ENCODE peak calls at places on chromosomes 13 and 19, in seven cellular contexts. One of them, this sample, is unnamed.

GRCh38 chr13:98278068-98278619 is 101.1 kb upstream of the RNF113B start:
- DNase-seq in pancreas: no peak
- DNase-seq in cardiac fibroblast: no peak
- DNase-seq in neural progenitor cell: no peak
- DNase-seq in tibial artery: no peak
- DNase-seq in psoas muscle: no peak
- DNase-seq in astrocyte of the spinal cord: no peak
- DNase-seq in this sample: no peak

GRCh38 chr19:48400018-48400742 is 6.7 kb downstream of the GRIN2D start:
- DNase-seq in pancreas: no peak
- DNase-seq in cardiac fibroblast: peak
- DNase-seq in neural progenitor cell: peak
- DNase-seq in tibial artery: peak
- DNase-seq in psoas muscle: peak
- DNase-seq in astrocyte of the spinal cord: peak
- DNase-seq in this sample: peak

GRCh38 chr13:85631801-85632200 is 167.4 kb downstream of the SLITRK6 start:
- DNase-seq in pancreas: no peak
- DNase-seq in cardiac fibroblast: no peak
- DNase-seq in neural progenitor cell: no peak
- DNase-seq in tibial artery: no peak
- DNase-seq in psoas muscle: no peak
- DNase-seq in astrocyte of the spinal cord: no peak
- DNase-seq in this sample: no peak

GRCh38 chr13:60441761-60442160 is 44.7 kb downstream of the TDRD3 start:
- DNase-seq in pancreas: no peak
- DNase-seq in cardiac fibroblast: no peak
- DNase-seq in neural progenitor cell: no peak
- DNase-seq in tibial artery: no peak
- DNase-seq in psoas muscle: no peak
- DNase-seq in astrocyte of the spinal cord: no peak
- DNase-seq in this sample: no peak

GRCh38 chr13:19181021-19181620 is 503 bp downstream of the TUBA3C start:
- DNase-seq in pancreas: no peak
- DNase-seq in cardiac fibroblast: no peak
- DNase-seq in neural progenitor cell: no peak
- DNase-seq in tibial artery: no peak
- DNase-seq in psoas muscle: no peak
- DNase-seq in astrocyte of the spinal cord: no peak
- DNase-seq in this sample: no peak

GRCh38 chr13:43391021-43391420 is 367.6 kb downstream of the DNAJC15 start:
- DNase-seq in pancreas: no peak
- DNase-seq in cardiac fibroblast: no peak
- DNase-seq in neural progenitor cell: no peak
- DNase-seq in tibial artery: no peak
- DNase-seq in psoas muscle: no peak
- DNase-seq in astrocyte of the spinal cord: no peak
- DNase-seq in this sample: no peak

GRCh38 chr19:15108845-15109767 is 1.9 kb downstream of the SYDE1 start:
- DNase-seq in pancreas: no peak
- DNase-seq in cardiac fibroblast: no peak
- DNase-seq in neural progenitor cell: no peak
- DNase-seq in tibial artery: no peak
- DNase-seq in psoas muscle: no peak
- DNase-seq in astrocyte of the spinal cord: no peak
- DNase-seq in this sample: no peak

GRCh38 chr13:48621056-48621455 is 32.7 kb upstream of the CYSLTR2 start:
- DNase-seq in pancreas: no peak
- DNase-seq in cardiac fibroblast: no peak
- DNase-seq in neural progenitor cell: no peak
- DNase-seq in tibial artery: no peak
- DNase-seq in psoas muscle: no peak
- DNase-seq in astrocyte of the spinal cord: no peak
- DNase-seq in this sample: no peak

GRCh38 chr13:88376762-88377388 is 705.7 kb downstream of the SLITRK5 start:
- DNase-seq in pancreas: no peak
- DNase-seq in cardiac fibroblast: no peak
- DNase-seq in neural progenitor cell: no peak
- DNase-seq in tibial artery: no peak
- DNase-seq in psoas muscle: no peak
- DNase-seq in astrocyte of the spinal cord: no peak
- DNase-seq in this sample: no peak

GRCh38 chr19:11942008-11942842 is 17.3 kb downstream of the ZNF700 start:
- DNase-seq in pancreas: no peak
- DNase-seq in cardiac fibroblast: no peak
- DNase-seq in neural progenitor cell: no peak
- DNase-seq in tibial artery: no peak
- DNase-seq in psoas muscle: no peak
- DNase-seq in astrocyte of the spinal cord: no peak
- DNase-seq in this sample: no peak

GRCh38 chr19:47313754-47314133 is 4.1 kb downstream of the C5AR1 start:
- DNase-seq in pancreas: no peak
- DNase-seq in cardiac fibroblast: no peak
- DNase-seq in neural progenitor cell: no peak
- DNase-seq in tibial artery: no peak
- DNase-seq in psoas muscle: no peak
- DNase-seq in astrocyte of the spinal cord: no peak
- DNase-seq in this sample: peak

GRCh38 chr19:45499196-45500180 is 1.2 kb downstream of the PPM1N start:
- DNase-seq in pancreas: peak
- DNase-seq in cardiac fibroblast: peak
- DNase-seq in neural progenitor cell: peak
- DNase-seq in tibial artery: no peak
- DNase-seq in psoas muscle: peak
- DNase-seq in astrocyte of the spinal cord: no peak
- DNase-seq in this sample: peak

GRCh38 chr13:85313761-85314503 is 485.3 kb downstream of the SLITRK6 start:
- DNase-seq in pancreas: no peak
- DNase-seq in cardiac fibroblast: peak
- DNase-seq in neural progenitor cell: no peak
- DNase-seq in tibial artery: no peak
- DNase-seq in psoas muscle: no peak
- DNase-seq in astrocyte of the spinal cord: peak
- DNase-seq in this sample: peak

GRCh38 chr13:98592353-98592740 is 15.4 kb upstream of the STK24 start:
- DNase-seq in pancreas: no peak
- DNase-seq in cardiac fibroblast: no peak
- DNase-seq in neural progenitor cell: no peak
- DNase-seq in tibial artery: no peak
- DNase-seq in psoas muscle: no peak
- DNase-seq in astrocyte of the spinal cord: no peak
- DNase-seq in this sample: no peak

GRCh38 chr13:23146811-23147245 is 34.0 kb upstream of the SGCG start:
- DNase-seq in pancreas: no peak
- DNase-seq in cardiac fibroblast: no peak
- DNase-seq in neural progenitor cell: no peak
- DNase-seq in tibial artery: no peak
- DNase-seq in psoas muscle: no peak
- DNase-seq in astrocyte of the spinal cord: no peak
- DNase-seq in this sample: no peak

GRCh38 chr13:33123066-33123940 is 107.1 kb downstream of the KL start:
- DNase-seq in pancreas: peak
- DNase-seq in cardiac fibroblast: no peak
- DNase-seq in neural progenitor cell: no peak
- DNase-seq in tibial artery: peak
- DNase-seq in psoas muscle: no peak
- DNase-seq in astrocyte of the spinal cord: no peak
- DNase-seq in this sample: peak

GRCh38 chr13:33115274-33115673 is 99.1 kb downstream of the KL start:
- DNase-seq in pancreas: no peak
- DNase-seq in cardiac fibroblast: no peak
- DNase-seq in neural progenitor cell: no peak
- DNase-seq in tibial artery: no peak
- DNase-seq in psoas muscle: no peak
- DNase-seq in astrocyte of the spinal cord: no peak
- DNase-seq in this sample: no peak

GRCh38 chr13:33116321-33117010 is 100.2 kb downstream of the KL start:
- DNase-seq in pancreas: no peak
- DNase-seq in cardiac fibroblast: no peak
- DNase-seq in neural progenitor cell: no peak
- DNase-seq in tibial artery: no peak
- DNase-seq in psoas muscle: no peak
- DNase-seq in astrocyte of the spinal cord: no peak
- DNase-seq in this sample: no peak

GRCh38 chr13:33119886-33120543 is 103.8 kb downstream of the KL start:
- DNase-seq in pancreas: no peak
- DNase-seq in cardiac fibroblast: no peak
- DNase-seq in neural progenitor cell: no peak
- DNase-seq in tibial artery: no peak
- DNase-seq in psoas muscle: no peak
- DNase-seq in astrocyte of the spinal cord: no peak
- DNase-seq in this sample: peak

GRCh38 chr13:33119022-33119735 is 103.0 kb downstream of the KL start:
- DNase-seq in pancreas: no peak
- DNase-seq in cardiac fibroblast: no peak
- DNase-seq in neural progenitor cell: no peak
- DNase-seq in tibial artery: no peak
- DNase-seq in psoas muscle: no peak
- DNase-seq in astrocyte of the spinal cord: peak
- DNase-seq in this sample: peak
- H3K4me3 ChIP-seq in pancreas: no peak
- H3K4me3 ChIP-seq in cardiac fibroblast: no peak
- H3K4me3 ChIP-seq in neural progenitor cell: no peak
- H3K4me3 ChIP-seq in tibial artery: no peak
- H3K4me3 ChIP-seq in psoas muscle: no peak
- H3K4me3 ChIP-seq in astrocyte of the spinal cord: no peak
- H3K4me3 ChIP-seq in this sample: no peak

GRCh38 chr19:896999-897398 is 3.7 kb downstream of the RNU6-9 start:
- DNase-seq in pancreas: no peak
- DNase-seq in cardiac fibroblast: no peak
- DNase-seq in neural progenitor cell: no peak
- DNase-seq in tibial artery: no peak
- DNase-seq in psoas muscle: no peak
- DNase-seq in astrocyte of the spinal cord: no peak
- DNase-seq in this sample: no peak

GRCh38 chr19:890831-891230 is 2.2 kb downstream of the MED16 start:
- DNase-seq in pancreas: no peak
- DNase-seq in cardiac fibroblast: no peak
- DNase-seq in neural progenitor cell: no peak
- DNase-seq in tibial artery: no peak
- DNase-seq in psoas muscle: peak
- DNase-seq in astrocyte of the spinal cord: no peak
- DNase-seq in this sample: no peak

GRCh38 chr19:896434-896833 is 3.1 kb downstream of the RNU6-9 start:
- DNase-seq in pancreas: no peak
- DNase-seq in cardiac fibroblast: no peak
- DNase-seq in neural progenitor cell: no peak
- DNase-seq in tibial artery: no peak
- DNase-seq in psoas muscle: no peak
- DNase-seq in astrocyte of the spinal cord: no peak
- DNase-seq in this sample: no peak

GRCh38 chr19:892243-892996 is 567 bp downstream of the MED16 start:
- DNase-seq in pancreas: peak
- DNase-seq in cardiac fibroblast: no peak
- DNase-seq in neural progenitor cell: peak
- DNase-seq in tibial artery: no peak
- DNase-seq in psoas muscle: no peak
- DNase-seq in astrocyte of the spinal cord: no peak
- DNase-seq in this sample: peak

GRCh38 chr19:893775-894090 is 449 bp downstream of the RNU6-9 start:
- DNase-seq in pancreas: no peak
- DNase-seq in cardiac fibroblast: no peak
- DNase-seq in neural progenitor cell: no peak
- DNase-seq in tibial artery: no peak
- DNase-seq in psoas muscle: peak
- DNase-seq in astrocyte of the spinal cord: no peak
- DNase-seq in this sample: no peak
- TF ChIP-seq CTCF in pancreas: no peak
- TF ChIP-seq CTCF in cardiac fibroblast: no peak
- TF ChIP-seq CTCF in neural progenitor cell: no peak
- TF ChIP-seq CTCF in tibial artery: no peak
- TF ChIP-seq CTCF in psoas muscle: no peak
- TF ChIP-seq CTCF in astrocyte of the spinal cord: no peak
- TF ChIP-seq CTCF in this sample: no peak

GRCh38 chr19:17026041-17026658 is 460 bp downstream of the CPAMD8 start:
- DNase-seq in pancreas: no peak
- DNase-seq in cardiac fibroblast: no peak
- DNase-seq in neural progenitor cell: peak
- DNase-seq in tibial artery: no peak
- DNase-seq in psoas muscle: no peak
- DNase-seq in astrocyte of the spinal cord: no peak
- DNase-seq in this sample: peak
- H3K4me3 ChIP-seq in pancreas: peak
- H3K4me3 ChIP-seq in cardiac fibroblast: no peak
- H3K4me3 ChIP-seq in neural progenitor cell: peak
- H3K4me3 ChIP-seq in tibial artery: peak
- H3K4me3 ChIP-seq in psoas muscle: peak
- H3K4me3 ChIP-seq in astrocyte of the spinal cord: no peak
- H3K4me3 ChIP-seq in this sample: peak

DNA sequence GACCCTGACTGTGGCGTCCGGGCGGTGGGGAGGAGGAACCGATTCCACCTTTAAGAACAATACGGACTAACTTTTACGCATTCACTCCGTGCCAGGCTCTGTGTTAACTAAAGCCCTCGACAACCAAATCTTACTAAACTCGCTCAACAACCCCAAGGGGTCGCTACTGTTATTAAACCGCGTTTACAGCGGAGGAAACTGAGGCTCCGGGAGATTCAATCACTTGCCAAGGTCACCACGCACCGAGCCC is 1.2 kb downstream of the SAMD1 start:
- DNase-seq in pancreas: no peak
- DNase-seq in cardiac fibroblast: peak
- DNase-seq in neural progenitor cell: peak
- DNase-seq in tibial artery: no peak
- DNase-seq in psoas muscle: no peak
- DNase-seq in astrocyte of the spinal cord: no peak
- DNase-seq in this sample: peak
- TF ChIP-seq CTCF in pancreas: no peak
- TF ChIP-seq CTCF in cardiac fibroblast: no peak
- TF ChIP-seq CTCF in neural progenitor cell: peak
- TF ChIP-seq CTCF in tibial artery: no peak
- TF ChIP-seq CTCF in psoas muscle: no peak
- TF ChIP-seq CTCF in astrocyte of the spinal cord: peak
- TF ChIP-seq CTCF in this sample: peak

GRCh38 chr13:50842711-50843255 is 709 bp downstream of the DLEU7 start:
- DNase-seq in pancreas: no peak
- DNase-seq in cardiac fibroblast: no peak
- DNase-seq in neural progenitor cell: peak
- DNase-seq in tibial artery: no peak
- DNase-seq in psoas muscle: no peak
- DNase-seq in astrocyte of the spinal cord: no peak
- DNase-seq in this sample: no peak
- H3K4me3 ChIP-seq in pancreas: peak
- H3K4me3 ChIP-seq in cardiac fibroblast: no peak
- H3K4me3 ChIP-seq in neural progenitor cell: peak
- H3K4me3 ChIP-seq in tibial artery: peak
- H3K4me3 ChIP-seq in psoas muscle: peak
- H3K4me3 ChIP-seq in astrocyte of the spinal cord: peak
- H3K4me3 ChIP-seq in this sample: peak

GRCh38 chr13:39783051-39783450 is 127.6 kb downstream of the COG6 start:
- DNase-seq in pancreas: no peak
- DNase-seq in cardiac fibroblast: peak
- DNase-seq in neural progenitor cell: no peak
- DNase-seq in tibial artery: no peak
- DNase-seq in psoas muscle: no peak
- DNase-seq in astrocyte of the spinal cord: no peak
- DNase-seq in this sample: peak
- TF ChIP-seq CTCF in pancreas: no peak
- TF ChIP-seq CTCF in cardiac fibroblast: no peak
- TF ChIP-seq CTCF in neural progenitor cell: no peak
- TF ChIP-seq CTCF in tibial artery: no peak
- TF ChIP-seq CTCF in psoas muscle: no peak
- TF ChIP-seq CTCF in astrocyte of the spinal cord: no peak
- TF ChIP-seq CTCF in this sample: peak

This sample was measured in choroid plexus epithelial cell.